ENCODE peak calls at places on chromosomes 5 and 9, in eight cellular contexts. F, Y, U, Z, G, C, M and N are unnamed samples.
A peak's percentile ranks its signal among the peaks of the same experiment; 100 is the strongest.

GRCh38 chr5:39106332-39106731 is 32.1 kb upstream of the RICTOR start:
- DNase-seq in F (no peak), Y (no peak), U (no peak), Z (no peak), G (no peak), C (no peak), M (no peak), N (no peak)

GRCh38 chr5:67880876-67881275 is 334.7 kb upstream of the PIK3R1 start:
- DNase-seq in F (peak; percentile 95), Y (no peak), U (no peak), Z (no peak), G (no peak), C (no peak), M (no peak), N (no peak)

GRCh38 chr9:129359871-129360536 is 181.9 kb upstream of the IER5L start:
- DNase-seq in F (no peak), Y (no peak), U (no peak), Z (peak; percentile 55), G (no peak), C (no peak), M (no peak), N (no peak)

GRCh38 chr5:83927140-83927733 is 206.6 kb upstream of the HAPLN1 start:
- DNase-seq in F (no peak), Y (no peak), U (peak; percentile 92), Z (peak; percentile 12), G (no peak), C (no peak), M (peak; percentile 60), N (no peak)

GRCh38 chr9:137694962-137695875 is 76.4 kb downstream of the EHMT1 start:
- DNase-seq in F (no peak), Y (no peak), U (peak; percentile 89), Z (peak; percentile 79), G (no peak), C (no peak), M (peak; percentile 68), N (no peak)

GRCh38 chr5:171531638-171532037 is 112.2 kb downstream of the FGF18 start:
- DNase-seq in F (no peak), Y (no peak), U (no peak), Z (no peak), G (no peak), C (no peak), M (no peak), N (no peak)

GRCh38 chr5:134106991-134107701 is 7.3 kb upstream of the TCF7 start:
- DNase-seq in F (no peak), Y (no peak), U (no peak), Z (peak; percentile 93), G (no peak), C (no peak), M (no peak), N (no peak)

GRCh38 chr5:68685861-68686260 is 408.0 kb upstream of the SLC30A5 start:
- DNase-seq in F (no peak), Y (no peak), U (no peak), Z (no peak), G (no peak), C (no peak), M (no peak), N (no peak)

GRCh38 chr5:43156388-43156787 is 35.6 kb upstream of the NIM1K start:
- DNase-seq in F (no peak), Y (no peak), U (no peak), Z (no peak), G (no peak), C (no peak), M (no peak), N (no peak)

GRCh38 chr9:99491408-99492259 is 269.6 kb downstream of the SEC61B start:
- DNase-seq in F (no peak), Y (peak; percentile 20), U (no peak), Z (no peak), G (no peak), C (no peak), M (no peak), N (no peak)

GRCh38 chr5:75567710-75568109 is 43.5 kb upstream of the ANKDD1B start:
- DNase-seq in F (no peak), Y (peak; percentile 48), U (no peak), Z (no peak), G (no peak), C (no peak), M (no peak), N (no peak)

GRCh38 chr9:122822056-122822455 is 6.3 kb downstream of the PDCL start:
- DNase-seq in F (no peak), Y (no peak), U (no peak), Z (no peak), G (no peak), C (no peak), M (no peak), N (no peak)

GRCh38 chr5:163696270-163696887 is 191.0 kb downstream of the MAT2B start:
- DNase-seq in F (no peak), Y (peak; percentile 8), U (peak; percentile 88), Z (peak; percentile 50), G (no peak), C (peak; percentile 4), M (no peak), N (no peak)

GRCh38 chr5:122311400-122311887 is 593 bp upstream of the SNCAIP start:
- DNase-seq in F (no peak), Y (no peak), U (peak; percentile 73), Z (no peak), G (no peak), C (no peak), M (no peak), N (no peak)

GRCh38 chr9:5743109-5743508 is 89.8 kb downstream of the ERMP1 start:
- DNase-seq in F (no peak), Y (no peak), U (no peak), Z (peak; percentile 3), G (no peak), C (no peak), M (no peak), N (no peak)

GRCh38 chr9:86500667-86501435 is 146.6 kb upstream of the TUT7 start:
- DNase-seq in F (no peak), Y (no peak), U (no peak), Z (no peak), G (no peak), C (no peak), M (no peak), N (no peak)

GRCh38 chr5:56175465-56175864 is 57.7 kb downstream of the ANKRD55 start:
- DNase-seq in F (no peak), Y (no peak), U (peak; percentile 62), Z (no peak), G (no peak), C (no peak), M (no peak), N (no peak)

GRCh38 chr5:158910782-158911692 is 188.7 kb downstream of the EBF1 start:
- DNase-seq in F (no peak), Y (no peak), U (no peak), Z (no peak), G (no peak), C (no peak), M (no peak), N (no peak)

GRCh38 chr5:14197056-14197455 is 53.9 kb downstream of the TRIO start:
- DNase-seq in F (no peak), Y (no peak), U (no peak), Z (no peak), G (no peak), C (no peak), M (no peak), N (no peak)
- TF ChIP-seq POLR2AphosphoS5 in F (no peak), Y (no peak), U (no peak), Z (no peak), G (no peak), C (no peak), M (no peak), N (peak; percentile 3)

GRCh38 chr9:72583370-72583769 is 62.0 kb downstream of the TMC1 start:
- DNase-seq in F (no peak), Y (no peak), U (no peak), Z (no peak), G (no peak), C (no peak), M (no peak), N (no peak)

GRCh38 chr9:72585737-72586136 is 64.3 kb downstream of the TMC1 start:
- DNase-seq in F (no peak), Y (no peak), U (no peak), Z (no peak), G (no peak), C (peak; percentile 88), M (no peak), N (no peak)

GRCh38 chr9:72588336-72588735 is 66.9 kb downstream of the TMC1 start:
- DNase-seq in F (no peak), Y (no peak), U (no peak), Z (no peak), G (no peak), C (no peak), M (no peak), N (no peak)

GRCh38 chr9:72589684-72590555 is 68.5 kb downstream of the TMC1 start:
- DNase-seq in F (no peak), Y (no peak), U (no peak), Z (no peak), G (no peak), C (no peak), M (no peak), N (no peak)

GRCh38 chr9:72586388-72587160 is 65.2 kb downstream of the TMC1 start:
- DNase-seq in F (no peak), Y (no peak), U (no peak), Z (no peak), G (no peak), C (peak; percentile 95), M (no peak), N (no peak)
- TF ChIP-seq POLR2AphosphoS5 in F (no peak), Y (no peak), U (no peak), Z (no peak), G (no peak), C (peak; percentile 61), M (peak; percentile 71), N (peak; percentile 66)

GRCh38 chr9:69130456-69131441 is 43.3 kb upstream of the TJP2 start:
- DNase-seq in F (peak; percentile 15), Y (no peak), U (peak; percentile 1), Z (no peak), G (peak; percentile 75), C (no peak), M (no peak), N (no peak)
- TF ChIP-seq POLR2AphosphoS5 in F (no peak), Y (no peak), U (no peak), Z (peak; percentile 50), G (no peak), C (no peak), M (no peak), N (no peak)

DNA sequence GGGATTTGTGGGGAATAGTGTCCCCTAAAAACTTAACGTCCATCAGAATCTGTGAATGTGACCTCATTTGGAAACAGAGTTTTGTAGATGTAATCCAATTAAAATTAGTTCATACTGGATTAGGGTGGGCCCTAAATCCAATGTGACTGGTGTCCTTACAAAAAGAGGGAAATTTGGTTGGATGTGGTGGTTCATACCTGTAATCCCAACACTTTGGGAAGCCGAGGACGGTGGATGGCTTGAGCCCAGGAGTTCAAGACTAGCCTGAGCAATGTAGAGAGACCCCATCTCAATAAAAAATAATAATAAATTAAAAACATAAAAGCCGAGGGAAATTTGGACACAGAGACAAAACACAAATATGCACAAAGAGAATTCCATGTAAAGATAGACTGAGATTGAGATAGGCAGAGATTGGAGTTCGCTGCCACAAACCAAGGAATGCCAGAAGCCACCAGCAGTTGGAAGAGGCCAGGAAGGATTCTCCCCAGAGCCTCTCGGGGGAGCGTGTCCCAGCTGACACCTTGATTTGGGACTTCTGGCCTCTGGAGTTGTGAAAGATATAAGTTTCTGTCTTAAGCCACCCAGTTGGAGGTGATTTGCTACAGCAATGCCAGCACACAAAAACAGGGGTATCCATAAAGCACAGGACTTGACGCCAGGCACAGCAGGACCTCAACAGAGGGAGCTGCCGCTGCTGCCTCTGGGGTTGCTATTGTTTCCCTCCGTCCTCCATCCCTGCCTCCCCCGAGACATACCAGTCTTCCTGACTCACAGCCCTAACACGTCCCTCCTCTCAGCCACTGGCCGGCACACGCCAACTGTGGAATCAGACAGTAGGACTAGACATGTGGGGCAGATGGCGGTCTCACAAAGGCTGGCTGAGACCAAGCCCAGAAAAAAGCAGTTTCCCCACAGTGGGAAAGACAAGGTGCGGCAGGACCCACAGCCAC is 73.8 kb upstream of the IL17B start:
- DNase-seq in F (peak; percentile 84), Y (no peak), U (peak; percentile 44), Z (no peak), G (no peak), C (no peak), M (no peak), N (no peak)
- TF ChIP-seq POLR2AphosphoS5 in F (no peak), Y (no peak), U (no peak), Z (peak; percentile 45), G (no peak), C (no peak), M (peak; percentile 74), N (peak; percentile 40)